ENCODE peak calls at places on chromosomes 2 and 18, in nine cellular contexts. One of them, this sample, is unnamed.

GRCh38 chr2:234846589-234847363 is 105.0 kb upstream of the SH3BP4 start:
- DNase-seq in IMR-90: no peak
- DNase-seq in uterus: no peak
- DNase-seq in heart left ventricle: no peak
- DNase-seq in adrenal gland: peak
- DNase-seq in tibial nerve: no peak
- DNase-seq in breast epithelium: no peak
- DNase-seq in body of pancreas: no peak
- DNase-seq in Peyer's patch: no peak
- DNase-seq in this sample: peak

GRCh38 chr18:54134053-54134452 is 90.4 kb downstream of the MBD2 start:
- DNase-seq in IMR-90: no peak
- DNase-seq in uterus: no peak
- DNase-seq in heart left ventricle: no peak
- DNase-seq in adrenal gland: no peak
- DNase-seq in tibial nerve: no peak
- DNase-seq in breast epithelium: no peak
- DNase-seq in body of pancreas: no peak
- DNase-seq in Peyer's patch: no peak
- DNase-seq in this sample: no peak

GRCh38 chr2:236858661-236859060 is 227.0 kb upstream of the COPS8 start:
- DNase-seq in IMR-90: peak
- DNase-seq in uterus: no peak
- DNase-seq in heart left ventricle: peak
- DNase-seq in adrenal gland: peak
- DNase-seq in tibial nerve: no peak
- DNase-seq in breast epithelium: no peak
- DNase-seq in body of pancreas: no peak
- DNase-seq in Peyer's patch: no peak
- DNase-seq in this sample: peak

GRCh38 chr2:200966770-200967169 is 3.3 kb upstream of the ORC2 start:
- DNase-seq in IMR-90: peak
- DNase-seq in uterus: no peak
- DNase-seq in heart left ventricle: no peak
- DNase-seq in adrenal gland: no peak
- DNase-seq in tibial nerve: no peak
- DNase-seq in breast epithelium: no peak
- DNase-seq in body of pancreas: no peak
- DNase-seq in Peyer's patch: no peak
- DNase-seq in this sample: no peak

GRCh38 chr18:75638597-75639467 is 211.3 kb upstream of the SMIM21 start:
- DNase-seq in IMR-90: peak
- DNase-seq in uterus: peak
- DNase-seq in heart left ventricle: peak
- DNase-seq in adrenal gland: no peak
- DNase-seq in tibial nerve: peak
- DNase-seq in breast epithelium: no peak
- DNase-seq in body of pancreas: no peak
- DNase-seq in Peyer's patch: no peak
- DNase-seq in this sample: no peak

GRCh38 chr2:7796200-7796563 is 879.0 kb downstream of the RNF144A start:
- DNase-seq in IMR-90: no peak
- DNase-seq in uterus: no peak
- DNase-seq in heart left ventricle: no peak
- DNase-seq in adrenal gland: no peak
- DNase-seq in tibial nerve: no peak
- DNase-seq in breast epithelium: no peak
- DNase-seq in body of pancreas: no peak
- DNase-seq in Peyer's patch: no peak
- DNase-seq in this sample: no peak

GRCh38 chr2:236932711-236933300 is 152.9 kb upstream of the COPS8 start:
- DNase-seq in IMR-90: no peak
- DNase-seq in uterus: no peak
- DNase-seq in heart left ventricle: no peak
- DNase-seq in adrenal gland: no peak
- DNase-seq in tibial nerve: no peak
- DNase-seq in breast epithelium: no peak
- DNase-seq in body of pancreas: no peak
- DNase-seq in Peyer's patch: no peak
- DNase-seq in this sample: no peak

GRCh38 chr2:157488877-157489276 is 45.0 kb upstream of the CYTIP start:
- DNase-seq in IMR-90: no peak
- DNase-seq in uterus: no peak
- DNase-seq in heart left ventricle: no peak
- DNase-seq in adrenal gland: no peak
- DNase-seq in tibial nerve: no peak
- DNase-seq in breast epithelium: no peak
- DNase-seq in body of pancreas: peak
- DNase-seq in Peyer's patch: no peak
- DNase-seq in this sample: no peak

GRCh38 chr2:15953143-15953630 is 12.8 kb downstream of the MYCN start:
- DNase-seq in IMR-90: no peak
- DNase-seq in uterus: no peak
- DNase-seq in heart left ventricle: no peak
- DNase-seq in adrenal gland: no peak
- DNase-seq in tibial nerve: no peak
- DNase-seq in breast epithelium: no peak
- DNase-seq in body of pancreas: no peak
- DNase-seq in Peyer's patch: no peak
- DNase-seq in this sample: no peak

DNA sequence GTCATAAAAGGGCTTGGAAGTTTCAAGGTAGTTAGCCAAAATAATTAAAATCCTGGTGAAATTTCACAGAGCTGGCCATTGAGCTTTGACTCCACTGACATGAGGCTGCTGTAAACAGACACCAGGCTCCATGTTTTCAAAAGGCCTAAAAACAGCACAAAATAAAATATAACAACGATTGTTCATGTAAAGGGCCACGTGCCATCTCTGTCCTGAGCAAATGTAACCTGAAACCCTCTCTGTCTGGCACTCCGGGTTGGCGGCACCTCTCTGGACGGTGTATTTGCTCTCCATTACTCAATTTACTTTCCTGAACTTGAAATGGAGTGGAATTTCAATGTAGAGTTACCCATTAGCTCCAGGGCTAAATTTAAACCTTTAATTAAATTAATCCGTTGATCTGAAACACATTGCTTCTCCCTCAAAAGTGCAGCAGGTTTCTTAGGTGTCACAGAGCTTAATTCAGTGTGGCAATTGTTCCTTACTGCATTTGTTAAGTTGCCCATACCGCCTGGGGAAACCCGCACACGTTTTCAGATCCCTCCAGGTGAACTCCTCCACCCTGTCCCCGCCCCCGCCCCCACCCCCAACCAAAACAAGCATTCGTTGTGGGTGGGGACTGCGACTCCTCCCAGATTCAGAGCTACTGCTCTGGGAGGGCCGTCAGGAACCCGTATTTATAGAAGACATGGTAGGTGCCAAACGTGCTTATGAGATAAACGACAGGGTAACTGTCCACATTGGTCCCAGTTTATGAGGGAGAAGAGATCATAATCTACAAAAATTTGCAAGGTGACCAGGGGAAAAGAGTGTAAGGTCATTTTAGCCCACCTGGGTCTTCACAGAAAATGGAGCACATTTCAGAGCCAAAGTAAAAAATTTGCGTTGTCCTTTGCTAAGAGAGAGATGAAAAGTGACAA is 1.2 kb upstream of the CABLES1 start:
- DNase-seq in IMR-90: no peak
- DNase-seq in uterus: no peak
- DNase-seq in heart left ventricle: no peak
- DNase-seq in adrenal gland: no peak
- DNase-seq in tibial nerve: no peak
- DNase-seq in breast epithelium: peak
- DNase-seq in body of pancreas: peak
- DNase-seq in Peyer's patch: no peak
- DNase-seq in this sample: no peak
- H3K4me3 ChIP-seq in IMR-90: peak
- H3K4me3 ChIP-seq in uterus: peak
- H3K4me3 ChIP-seq in heart left ventricle: no peak
- H3K4me3 ChIP-seq in adrenal gland: peak
- H3K4me3 ChIP-seq in tibial nerve: peak
- H3K4me3 ChIP-seq in breast epithelium: peak
- H3K4me3 ChIP-seq in body of pancreas: no peak
- H3K4me3 ChIP-seq in Peyer's patch: peak
- H3K4me3 ChIP-seq in this sample: no peak

DNA sequence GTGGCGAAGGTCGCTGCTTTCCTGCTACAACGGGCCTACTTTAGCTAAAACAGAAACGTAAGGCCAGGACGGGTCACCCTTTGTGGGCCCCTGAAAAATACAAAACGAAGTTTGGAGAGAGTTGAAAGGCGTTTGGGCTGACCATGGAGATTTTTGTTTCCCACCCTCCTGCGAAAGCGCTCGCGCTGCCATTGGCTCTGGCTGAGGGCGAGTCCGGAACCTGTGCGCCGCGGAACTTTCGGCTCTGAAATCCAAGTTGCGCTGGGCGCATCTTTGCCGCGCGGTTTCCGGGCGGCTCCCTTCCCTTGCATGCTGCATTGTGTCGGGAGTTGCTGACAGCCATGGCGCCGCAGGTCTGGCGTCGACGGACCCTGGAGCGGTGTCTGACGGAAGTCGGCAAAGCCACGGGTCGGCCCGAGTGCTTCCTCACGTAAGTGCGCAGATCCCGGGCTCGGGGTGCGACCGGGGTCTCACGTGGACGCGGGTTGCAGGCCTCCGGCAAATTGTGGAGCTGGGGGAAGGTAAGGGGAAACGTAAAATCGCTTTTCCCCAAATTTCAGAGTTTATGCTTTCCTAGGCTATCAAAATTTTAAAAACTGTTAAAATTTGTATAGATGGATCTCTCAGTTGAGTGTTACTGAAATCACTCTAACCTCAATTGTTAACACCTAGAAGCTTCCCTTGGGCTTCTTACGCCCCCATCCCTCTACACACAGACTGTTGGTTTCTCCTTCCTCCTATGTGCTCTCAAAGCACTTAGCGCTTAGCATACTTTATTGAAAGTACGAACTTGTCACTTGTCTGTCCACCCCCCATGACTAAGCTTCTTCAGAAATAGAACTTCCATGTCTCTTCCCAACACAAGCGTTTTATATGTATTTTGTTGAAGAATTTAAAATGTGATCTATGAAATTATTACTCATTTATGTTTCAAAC is at the start of gene MPHOSPH10:
- DNase-seq in IMR-90: peak
- DNase-seq in uterus: peak
- DNase-seq in heart left ventricle: peak
- DNase-seq in adrenal gland: peak
- DNase-seq in tibial nerve: peak
- DNase-seq in breast epithelium: peak
- DNase-seq in body of pancreas: peak
- DNase-seq in Peyer's patch: peak
- DNase-seq in this sample: peak
- TF ChIP-seq POLR2A in IMR-90: no peak
- TF ChIP-seq POLR2A in uterus: peak
- TF ChIP-seq POLR2A in heart left ventricle: no peak
- TF ChIP-seq POLR2A in adrenal gland: no peak
- TF ChIP-seq POLR2A in tibial nerve: peak
- TF ChIP-seq POLR2A in breast epithelium: no peak
- TF ChIP-seq POLR2A in body of pancreas: peak
- TF ChIP-seq POLR2A in Peyer's patch: peak
- TF ChIP-seq POLR2A in this sample: no peak

GRCh38 chr2:3745901-3746300 is 42.5 kb downstream of the DCDC2C start:
- DNase-seq in IMR-90: no peak
- DNase-seq in uterus: no peak
- DNase-seq in heart left ventricle: no peak
- DNase-seq in adrenal gland: no peak
- DNase-seq in tibial nerve: no peak
- DNase-seq in breast epithelium: no peak
- DNase-seq in body of pancreas: no peak
- DNase-seq in Peyer's patch: no peak
- DNase-seq in this sample: peak
- TF ChIP-seq CTCF in IMR-90: no peak
- TF ChIP-seq CTCF in uterus: no peak
- TF ChIP-seq CTCF in heart left ventricle: no peak
- TF ChIP-seq CTCF in adrenal gland: no peak
- TF ChIP-seq CTCF in tibial nerve: no peak
- TF ChIP-seq CTCF in breast epithelium: no peak
- TF ChIP-seq CTCF in body of pancreas: no peak
- TF ChIP-seq CTCF in Peyer's patch: no peak
- TF ChIP-seq CTCF in this sample: no peak

GRCh38 chr2:185466915-185467314 is 271.7 kb upstream of the FSIP2 start:
- DNase-seq in IMR-90: no peak
- DNase-seq in uterus: no peak
- DNase-seq in heart left ventricle: no peak
- DNase-seq in adrenal gland: no peak
- DNase-seq in tibial nerve: no peak
- DNase-seq in breast epithelium: no peak
- DNase-seq in body of pancreas: no peak
- DNase-seq in Peyer's patch: no peak
- DNase-seq in this sample: no peak
- H3K4me3 ChIP-seq in IMR-90: no peak
- H3K4me3 ChIP-seq in uterus: no peak
- H3K4me3 ChIP-seq in heart left ventricle: no peak
- H3K4me3 ChIP-seq in adrenal gland: no peak
- H3K4me3 ChIP-seq in tibial nerve: no peak
- H3K4me3 ChIP-seq in breast epithelium: no peak
- H3K4me3 ChIP-seq in body of pancreas: no peak
- H3K4me3 ChIP-seq in Peyer's patch: no peak
- H3K4me3 ChIP-seq in this sample: no peak

DNA sequence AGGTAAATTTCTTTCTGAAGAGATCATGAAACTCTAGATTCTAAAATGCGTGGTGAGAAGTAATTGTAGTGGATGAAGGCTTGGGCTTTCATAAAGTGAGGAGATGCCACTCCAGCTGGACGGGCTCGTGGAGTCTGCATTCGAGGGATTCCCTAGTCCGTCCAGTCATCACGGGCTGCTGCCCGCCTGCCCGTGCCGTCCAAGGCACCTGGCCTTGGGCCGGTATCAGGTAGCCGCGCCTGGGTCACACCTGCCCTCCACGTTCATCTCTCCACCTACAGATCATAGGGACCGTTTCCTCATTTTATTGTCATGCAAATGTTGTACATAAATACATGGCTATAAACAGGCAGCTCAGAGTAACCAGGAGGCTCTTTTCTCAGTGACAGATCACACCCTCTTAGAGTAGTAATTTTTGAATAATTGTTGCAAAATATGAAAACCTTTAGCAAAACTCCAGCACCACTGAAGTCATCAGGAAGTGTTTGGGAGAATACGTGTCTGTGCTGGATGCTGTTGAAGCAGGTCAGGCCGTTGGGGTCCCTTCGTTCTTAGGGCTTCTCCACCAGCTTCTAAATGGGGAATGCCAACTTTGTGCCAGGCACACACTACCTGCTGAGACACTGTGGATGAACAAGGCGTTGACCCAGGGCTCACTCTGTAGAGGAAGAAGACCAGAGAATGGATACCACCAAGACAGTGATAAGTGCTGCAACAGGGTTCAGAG is 112.6 kb downstream of the FAM210A start:
- DNase-seq in IMR-90: no peak
- DNase-seq in uterus: no peak
- DNase-seq in heart left ventricle: no peak
- DNase-seq in adrenal gland: peak
- DNase-seq in tibial nerve: no peak
- DNase-seq in breast epithelium: no peak
- DNase-seq in body of pancreas: no peak
- DNase-seq in Peyer's patch: peak
- DNase-seq in this sample: no peak
- TF ChIP-seq POLR2A in IMR-90: no peak
- TF ChIP-seq POLR2A in uterus: no peak
- TF ChIP-seq POLR2A in heart left ventricle: no peak
- TF ChIP-seq POLR2A in adrenal gland: no peak
- TF ChIP-seq POLR2A in tibial nerve: no peak
- TF ChIP-seq POLR2A in breast epithelium: no peak
- TF ChIP-seq POLR2A in body of pancreas: no peak
- TF ChIP-seq POLR2A in Peyer's patch: no peak
- TF ChIP-seq POLR2A in this sample: no peak